ENCODE peak calls at places on chromosome 11, in seven cellular contexts. T is retinal pigment epithelial cell, K is AG09309, N is body of pancreas, X is heart right ventricle, Y is PC-9, J is adrenal gland. S is an unnamed sample.

GRCh38 chr11:117478926-117479325 is 151.3 kb downstream of the CEP164 start:
- DNase-seq in J (no peak), Y (no peak), N (no peak), X (no peak), T (no peak), K (no peak), S (no peak)

GRCh38 chr11:60264644-60265043 is 15.8 kb upstream of the MS4A4A start:
- DNase-seq in X (no peak), N (no peak), J (no peak), K (no peak), Y (no peak), T (no peak), S (no peak)

GRCh38 chr11:116610190-116610589 is 162.6 kb downstream of the BUD13 start:
- DNase-seq in Y (no peak), J (no peak), N (no peak), X (no peak), K (no peak), T (no peak), S (no peak)

GRCh38 chr11:108593214-108593909 is at the start of gene EXPH5:
- DNase-seq in T (peak; percentile 69), J (peak; percentile 91), K (no peak), Y (peak; percentile 97), X (peak; percentile 84), N (peak; percentile 98), S (peak; percentile 99)

GRCh38 chr11:3058753-3059664 is 1.8 kb upstream of the CARS1 start:
- DNase-seq in K (peak; percentile 51), T (peak; percentile 76), Y (peak; percentile 70), X (no peak), J (no peak), N (no peak), S (peak; percentile 92)

GRCh38 chr11:33701302-33701701 is 676 bp upstream of the C11orf91 start:
- DNase-seq in Y (no peak), T (no peak), X (no peak), N (no peak), J (no peak), K (no peak), S (peak; percentile 88)

GRCh38 chr11:69958308-69958707 is 119.8 kb upstream of the ANO1 start:
- DNase-seq in Y (peak; percentile 59), X (no peak), N (no peak), J (no peak), K (peak; percentile 54), T (no peak), S (no peak)

GRCh38 chr11:126926376-126926791 is 74.2 kb downstream of the KIRREL3 start:
- DNase-seq in K (no peak), X (no peak), J (no peak), Y (no peak), N (no peak), T (no peak), S (no peak)

GRCh38 chr11:59713745-59714144 is at the start of gene OR10V1:
- DNase-seq in T (no peak), N (no peak), J (no peak), Y (no peak), K (no peak), X (no peak), S (no peak)

GRCh38 chr11:12449961-12450715 is 72.8 kb downstream of the PARVA start:
- DNase-seq in K (no peak), Y (peak; percentile 3), T (peak; percentile 67), J (no peak), N (no peak), X (no peak), S (peak; percentile 92)

GRCh38 chr11:114953039-114953438 is 274.7 kb downstream of the NXPE2 start:
- DNase-seq in N (no peak), T (no peak), K (no peak), X (no peak), J (no peak), Y (no peak), S (no peak)

GRCh38 chr11:100835854-100836253 is 148.8 kb downstream of the ARHGAP42 start:
- DNase-seq in Y (no peak), X (no peak), T (no peak), K (no peak), N (no peak), J (no peak), S (no peak)

GRCh38 chr11:67632175-67632981 is 2.6 kb upstream of the NUDT8 start:
- DNase-seq in K (no peak), Y (no peak), J (no peak), X (peak; percentile 57), N (peak; percentile 96), T (no peak), S (no peak)

GRCh38 chr11:132064987-132065620 is 694.7 kb downstream of the NTM start:
- DNase-seq in J (no peak), X (no peak), Y (no peak), K (peak; percentile 96), T (peak; percentile 71), N (no peak), S (peak; percentile 94)

GRCh38 chr11:83157755-83158473 is 983 bp downstream of the PCF11 start:
- DNase-seq in J (peak; percentile 66), X (peak; percentile 30), T (no peak), Y (peak; percentile 29), K (no peak), N (peak; percentile 59), S (peak; percentile 50)

GRCh38 chr11:34616830-34617504 is 3.9 kb upstream of the EHF start:
- DNase-seq in T (no peak), Y (no peak), J (no peak), X (peak; percentile 54), K (no peak), N (no peak), S (no peak)

GRCh38 chr11:4184163-4184916 is 89.7 kb downstream of the RRM1 start:
- DNase-seq in T (no peak), J (no peak), N (no peak), X (peak; percentile 41), K (no peak), Y (no peak), S (no peak)

GRCh38 chr11:94623120-94623735 is 56.1 kb downstream of the PIWIL4 start:
- DNase-seq in K (peak; percentile 57), J (peak; percentile 57), X (no peak), N (peak; percentile 56), T (no peak), Y (peak; percentile 67), S (peak; percentile 90)

GRCh38 chr11:46381836-46382643 is 571 bp downstream of the MDK start:
- DNase-seq in N (no peak), X (peak; percentile 18), Y (peak; percentile 47), K (no peak), T (no peak), J (peak; percentile 29), S (no peak)

GRCh38 chr11:58577441-58578135 is 1.3 kb upstream of the ZFP91 start:
- DNase-seq in K (peak; percentile 91), T (no peak), Y (no peak), X (peak; percentile 38), J (peak; percentile 60), N (no peak), S (peak; percentile 77)

GRCh38 chr11:58578136-58578634 is 678 bp upstream of the ZFP91 start:
- DNase-seq in N (peak; percentile 97), J (peak; percentile 95), Y (peak; percentile 94), K (peak; percentile 97), T (peak; percentile 96), X (peak; percentile 93), S (peak; percentile 98)

GRCh38 chr11:58575377-58576020 is at the start of gene LPXN:
- DNase-seq in T (no peak), Y (no peak), J (no peak), N (no peak), X (no peak), K (peak; percentile 52), S (peak; percentile 74)

GRCh38 chr11:58578635-58579191 is at the start of gene ZFP91:
- DNase-seq in T (peak; percentile 92), N (peak; percentile 98), X (peak; percentile 97), J (peak; percentile 98), Y (peak; percentile 94), K (peak; percentile 92), S (peak; percentile 98)

GRCh38 chr11:58576792-58577440 is 1.3 kb upstream of the LPXN start:
- DNase-seq in J (no peak), N (no peak), X (no peak), T (no peak), K (no peak), Y (no peak), S (peak; percentile 41)
- TF ChIP-seq CTCF in J (peak; percentile 54), N (no peak), X (peak; percentile 18), T (peak; percentile 39), K (peak; percentile 48), Y (peak; percentile 69), S (peak; percentile 57)

DNA sequence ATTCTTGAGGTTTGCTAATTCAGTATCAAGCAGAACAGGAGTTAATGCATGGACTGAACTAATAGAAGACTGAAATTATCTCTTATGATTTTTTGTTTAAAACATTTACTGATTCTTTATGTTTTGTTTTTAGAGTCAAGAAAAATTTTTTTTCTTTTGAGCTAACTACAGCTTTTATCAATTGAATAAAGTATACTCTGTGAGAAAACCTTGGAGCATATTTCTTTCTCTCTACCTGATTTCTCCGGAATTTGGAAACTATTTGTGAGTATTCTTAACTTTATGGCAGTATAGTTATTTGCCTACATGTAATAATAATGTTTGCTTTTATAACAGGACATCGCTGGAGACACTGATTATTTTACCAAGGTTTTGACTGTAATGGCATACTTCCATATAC is 18.1 kb upstream of the CRTAM start:
- DNase-seq in K (no peak), X (no peak), J (no peak), N (no peak), Y (no peak), T (no peak), S (no peak)
- H3K4me3 ChIP-seq in K (no peak overlapping the region), X (no peak overlapping the region), J (no peak overlapping the region), N (no peak overlapping the region), Y (no peak overlapping the region), T (no peak overlapping the region), S (no peak overlapping the region)

GRCh38 chr11:27722117-27722844 is 22.0 kb upstream of the BDNF start:
- DNase-seq in N (no peak), J (no peak), Y (peak; percentile 18), X (no peak), K (no peak), T (no peak), S (peak; percentile 75)

GRCh38 chr11:27721505-27722116 is 21.4 kb upstream of the BDNF start:
- DNase-seq in N (no peak), T (no peak), X (no peak), K (no peak), Y (no peak), J (no peak), S (no peak)

GRCh38 chr11:27722945-27723344 is 22.7 kb upstream of the BDNF start:
- DNase-seq in T (no peak), N (no peak), X (no peak), Y (no peak), K (no peak), J (no peak), S (no peak)

GRCh38 chr11:27726981-27727380 is 26.7 kb upstream of the BDNF start:
- DNase-seq in X (no peak), Y (no peak), N (no peak), J (no peak), K (no peak), T (no peak), S (no peak)

GRCh38 chr11:27723685-27724084 is 23.4 kb upstream of the BDNF start:
- DNase-seq in N (no peak), T (no peak), Y (no peak), X (no peak), K (no peak), J (no peak), S (no peak)
- TF ChIP-seq CTCF in N (no peak), T (peak; percentile 23), Y (no peak), X (no peak), K (peak; percentile 49), J (no peak), S (no peak)

DNA sequence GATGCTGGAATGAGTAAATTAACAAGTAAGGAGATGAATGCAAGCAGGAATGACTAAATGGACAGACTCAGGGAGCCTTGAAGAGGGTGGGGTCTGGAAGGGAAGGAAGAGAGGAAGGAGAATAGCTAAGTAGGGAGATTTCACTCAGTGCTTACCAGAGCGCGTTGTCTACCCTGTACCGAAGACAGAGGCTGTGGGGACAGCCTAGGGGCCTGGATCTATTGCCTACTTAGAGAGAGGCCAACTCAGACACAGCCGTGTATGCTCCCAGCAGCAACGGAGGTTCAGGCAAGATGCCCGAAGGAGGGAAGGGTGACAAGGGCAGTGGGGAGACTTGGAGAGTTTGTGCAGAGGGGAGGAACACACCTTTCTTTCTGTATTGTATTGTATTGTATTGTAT is at the start of gene FOLR2:
- DNase-seq in J (peak; percentile 13), X (no peak), T (no peak), Y (no peak), N (no peak), K (no peak), S (no peak)
- H3K4me3 ChIP-seq in J (no peak within 1 kb of the TSS), X (peak within 1 kb of the TSS; percentile 26), T (no peak within 1 kb of the TSS), Y (no peak within 1 kb of the TSS), N (no peak within 1 kb of the TSS), K (no peak within 1 kb of the TSS), S (no peak within 1 kb of the TSS)